ENCODE peak calls at places on chromosomes 13 and 19, in four cellular contexts. Z, J, R and H are unnamed samples.

GRCh38 chr13:79646880-79647279 is 165.9 kb downstream of the NDFIP2 start:
- DNase-seq in Z (no peak), R (no peak), J (no peak), H (no peak)

GRCh38 chr13:80571346-80572307 is 230.7 kb upstream of the SPRY2 start:
- DNase-seq in J (no peak), R (no peak), Z (no peak), H (no peak)

GRCh38 chr19:10686661-10687517 is 14.3 kb upstream of the QTRT1 start:
- DNase-seq in J (no peak), R (no peak), Z (no peak), H (no peak)

GRCh38 chr19:47507924-47508553 is 6.8 kb downstream of the NAPA start:
- DNase-seq in Z (no peak), J (no peak), R (no peak), H (peak; percentile 49)

GRCh38 chr19:47541507-47541906 is 26.6 kb upstream of the NAPA start:
- DNase-seq in R (no peak), J (no peak), Z (no peak), H (no peak)

GRCh38 chr13:32537580-32538233 is 888 bp downstream of the N4BP2L2 start:
- DNase-seq in J (peak; percentile 27), R (no peak), Z (peak; percentile 12), H (peak; percentile 83)

GRCh38 chr19:54436561-54437229 is 12.3 kb upstream of the LENG8 start:
- DNase-seq in R (no peak), Z (no peak), J (no peak), H (no peak)

GRCh38 chr19:50016225-50016807 is 8.9 kb downstream of the VRK3 start:
- DNase-seq in Z (no peak), J (no peak), R (no peak), H (no peak)

GRCh38 chr19:16342002-16342715 is 17.5 kb downstream of the KLF2 start:
- DNase-seq in Z (no peak), R (no peak), J (no peak), H (no peak)

GRCh38 chr19:15288146-15288963 is 44.0 kb downstream of the BRD4 start:
- DNase-seq in Z (no peak), J (no peak), R (no peak), H (no peak)

GRCh38 chr13:23386533-23386932 is 47.0 kb downstream of the SACS start:
- DNase-seq in R (no peak), J (no peak), Z (no peak), H (no peak)

GRCh38 chr19:11663162-11663561 is 65.9 kb downstream of the ZNF627 start:
- DNase-seq in Z (no peak), R (no peak), J (no peak), H (no peak)